ENCODE peak calls at places on chromosome 13, in seven cellular contexts. One of them, this sample, is unnamed.

GRCh38 chr13:73782781-73783180 is 351.4 kb downstream of the KLF12 start:
- DNase-seq in neural progenitor cell: peak; percentile 7
- DNase-seq in Right ventricle myocardium superior: no peak
- DNase-seq in amniotic stem cell: no peak
- DNase-seq in NCI-H1105: no peak
- DNase-seq in T-helper 2 cell: no peak
- DNase-seq in kidney: no peak
- DNase-seq in this sample: peak; percentile 30

GRCh38 chr13:38967446-38967845 is 23.2 kb downstream of the STOML3 start:
- DNase-seq in NCI-H1105: no peak
- DNase-seq in neural progenitor cell: no peak
- DNase-seq in amniotic stem cell: no peak
- DNase-seq in kidney: no peak
- DNase-seq in Right ventricle myocardium superior: no peak
- DNase-seq in T-helper 2 cell: no peak
- DNase-seq in this sample: no peak

GRCh38 chr13:72536668-72537399 is 190.6 kb downstream of the MZT1 start:
- DNase-seq in Right ventricle myocardium superior: no peak
- DNase-seq in neural progenitor cell: no peak
- DNase-seq in amniotic stem cell: no peak
- DNase-seq in NCI-H1105: no peak
- DNase-seq in kidney: no peak
- DNase-seq in T-helper 2 cell: no peak
- DNase-seq in this sample: no peak

GRCh38 chr13:62250501-62251175 is 835.0 kb upstream of the PCDH20 start:
- DNase-seq in amniotic stem cell: no peak
- DNase-seq in kidney: no peak
- DNase-seq in T-helper 2 cell: no peak
- DNase-seq in neural progenitor cell: no peak
- DNase-seq in NCI-H1105: no peak
- DNase-seq in Right ventricle myocardium superior: no peak
- DNase-seq in this sample: no peak

GRCh38 chr13:64480648-64481047 is 2749.5 kb downstream of the PCDH9 start:
- DNase-seq in kidney: no peak
- DNase-seq in amniotic stem cell: no peak
- DNase-seq in NCI-H1105: no peak
- DNase-seq in neural progenitor cell: no peak
- DNase-seq in Right ventricle myocardium superior: no peak
- DNase-seq in T-helper 2 cell: no peak
- DNase-seq in this sample: no peak

GRCh38 chr13:47463002-47463401 is 538.1 kb downstream of the SUCLA2 start:
- DNase-seq in T-helper 2 cell: no peak
- DNase-seq in amniotic stem cell: no peak
- DNase-seq in Right ventricle myocardium superior: no peak
- DNase-seq in neural progenitor cell: no peak
- DNase-seq in NCI-H1105: no peak
- DNase-seq in kidney: no peak
- DNase-seq in this sample: no peak

GRCh38 chr13:108985166-108985565 is 355.8 kb downstream of the MYO16 start:
- DNase-seq in kidney: no peak
- DNase-seq in amniotic stem cell: peak; percentile 24
- DNase-seq in NCI-H1105: no peak
- DNase-seq in neural progenitor cell: no peak
- DNase-seq in T-helper 2 cell: no peak
- DNase-seq in Right ventricle myocardium superior: no peak
- DNase-seq in this sample: no peak

GRCh38 chr13:112733112-112733511 is 43.3 kb downstream of the ATP11A start:
- DNase-seq in kidney: peak; percentile 19
- DNase-seq in neural progenitor cell: peak; percentile 42
- DNase-seq in NCI-H1105: no peak
- DNase-seq in amniotic stem cell: no peak
- DNase-seq in T-helper 2 cell: no peak
- DNase-seq in Right ventricle myocardium superior: no peak
- DNase-seq in this sample: peak; percentile 68

GRCh38 chr13:80030491-80030890 is 310.4 kb downstream of the SPRY2 start:
- DNase-seq in T-helper 2 cell: no peak
- DNase-seq in amniotic stem cell: no peak
- DNase-seq in Right ventricle myocardium superior: peak; percentile 44
- DNase-seq in neural progenitor cell: peak; percentile 16
- DNase-seq in kidney: no peak
- DNase-seq in NCI-H1105: no peak
- DNase-seq in this sample: no peak

GRCh38 chr13:82739881-82740280 is 1142.4 kb downstream of the SLITRK1 start:
- DNase-seq in neural progenitor cell: no peak
- DNase-seq in Right ventricle myocardium superior: no peak
- DNase-seq in NCI-H1105: no peak
- DNase-seq in T-helper 2 cell: no peak
- DNase-seq in amniotic stem cell: no peak
- DNase-seq in kidney: no peak
- DNase-seq in this sample: no peak

GRCh38 chr13:101892296-101892695 is 439.8 kb downstream of the ITGBL1 start:
- DNase-seq in amniotic stem cell: no peak
- DNase-seq in NCI-H1105: no peak
- DNase-seq in neural progenitor cell: no peak
- DNase-seq in T-helper 2 cell: no peak
- DNase-seq in Right ventricle myocardium superior: no peak
- DNase-seq in kidney: no peak
- DNase-seq in this sample: no peak

This sample was measured in NCI-H774.